ENCODE peak calls at places on chromosome 11, in five cellular contexts. C is GM12865, G is stomach, U is fibroblast of pulmonary artery, E is prostate gland. N is an unnamed sample.

GRCh38 chr11:68343761-68344256 is 31.4 kb downstream of the LRP5 start:
- DNase-seq in C (no peak), G (peak), U (no peak), E (no peak), N (no peak)

GRCh38 chr11:111797145-111797581 is 31.0 kb upstream of the PPP2R1B start:
- DNase-seq in C (peak), G (no peak), U (peak), E (peak), N (peak)

GRCh38 chr11:61963016-61963281 is 4.5 kb downstream of the FTH1 start:
- DNase-seq in C (no peak), G (no peak), U (peak), E (no peak), N (no peak)

GRCh38 chr11:116535120-116535519 is 237.7 kb downstream of the BUD13 start:
- DNase-seq in C (no peak), G (peak), U (no peak), E (no peak), N (no peak)

GRCh38 chr11:62921573-62922188 is 518 bp upstream of the CHRM1 start:
- DNase-seq in C (no peak), G (peak), U (peak), E (peak), N (no peak)

GRCh38 chr11:130523166-130523565 is 74.7 kb downstream of the ADAMTS15 start:
- DNase-seq in C (no peak), G (no peak), U (no peak), E (no peak), N (no peak)

GRCh38 chr11:122601131-122602125 is 54.1 kb upstream of the UBASH3B start:
- DNase-seq in C (no peak), G (no peak), U (peak), E (no peak), N (no peak)

GRCh38 chr11:7548659-7549283 is 35.0 kb downstream of the PPFIBP2 start:
- DNase-seq in C (peak), G (peak), U (no peak), E (no peak), N (peak)

GRCh38 chr11:15770798-15771414 is 585.4 kb downstream of the SOX6 start:
- DNase-seq in C (peak), G (peak), U (peak), E (no peak), N (peak)

GRCh38 chr11:2690261-2690575 is 9.6 kb downstream of the KCNQ1OT1 start:
- DNase-seq in C (no peak), G (no peak), U (no peak), E (no peak), N (no peak)

GRCh38 chr11:65298655-65299179 is 15.9 kb upstream of the CDC42EP2 start:
- DNase-seq in C (no peak), G (no peak), U (peak), E (no peak), N (no peak)

GRCh38 chr11:17531818-17532131 is 12.4 kb downstream of the USH1C start:
- DNase-seq in C (no peak), G (no peak), U (peak), E (no peak), N (no peak)

GRCh38 chr11:64202992-64203391 is 3.5 kb upstream of the FERMT3 start:
- DNase-seq in C (no peak), G (no peak), U (no peak), E (no peak), N (no peak)

GRCh38 chr11:67271548-67272284 is 5.4 kb downstream of the GRK2 start:
- DNase-seq in C (peak), G (no peak), U (no peak), E (no peak), N (no peak)

GRCh38 chr11:75968021-75968685 is 153.1 kb downstream of the UVRAG start:
- DNase-seq in C (no peak), G (no peak), U (peak), E (no peak), N (no peak)

GRCh38 chr11:116913000-116913399 is 75.6 kb upstream of the APOA1 start:
- DNase-seq in C (no peak), G (no peak), U (peak), E (no peak), N (no peak)

GRCh38 chr11:111047376-111047775 is 198.1 kb upstream of the POU2AF2 start:
- DNase-seq in C (no peak), G (no peak), U (no peak), E (no peak), N (no peak)

GRCh38 chr11:69908511-69909220 is 89.5 kb upstream of the FGF3 start:
- DNase-seq in C (no peak), G (no peak), U (no peak), E (no peak), N (no peak)

GRCh38 chr11:69907611-69908010 is 88.4 kb upstream of the FGF3 start:
- DNase-seq in C (no peak), G (no peak), U (no peak), E (no peak), N (no peak)

GRCh38 chr11:69910519-69911309 is 91.5 kb upstream of the FGF3 start:
- DNase-seq in C (no peak), G (no peak), U (no peak), E (no peak), N (no peak)

GRCh38 chr11:69911310-69912160 is 92.3 kb upstream of the FGF3 start:
- DNase-seq in C (no peak), G (no peak), U (no peak), E (no peak), N (no peak)

DNA sequence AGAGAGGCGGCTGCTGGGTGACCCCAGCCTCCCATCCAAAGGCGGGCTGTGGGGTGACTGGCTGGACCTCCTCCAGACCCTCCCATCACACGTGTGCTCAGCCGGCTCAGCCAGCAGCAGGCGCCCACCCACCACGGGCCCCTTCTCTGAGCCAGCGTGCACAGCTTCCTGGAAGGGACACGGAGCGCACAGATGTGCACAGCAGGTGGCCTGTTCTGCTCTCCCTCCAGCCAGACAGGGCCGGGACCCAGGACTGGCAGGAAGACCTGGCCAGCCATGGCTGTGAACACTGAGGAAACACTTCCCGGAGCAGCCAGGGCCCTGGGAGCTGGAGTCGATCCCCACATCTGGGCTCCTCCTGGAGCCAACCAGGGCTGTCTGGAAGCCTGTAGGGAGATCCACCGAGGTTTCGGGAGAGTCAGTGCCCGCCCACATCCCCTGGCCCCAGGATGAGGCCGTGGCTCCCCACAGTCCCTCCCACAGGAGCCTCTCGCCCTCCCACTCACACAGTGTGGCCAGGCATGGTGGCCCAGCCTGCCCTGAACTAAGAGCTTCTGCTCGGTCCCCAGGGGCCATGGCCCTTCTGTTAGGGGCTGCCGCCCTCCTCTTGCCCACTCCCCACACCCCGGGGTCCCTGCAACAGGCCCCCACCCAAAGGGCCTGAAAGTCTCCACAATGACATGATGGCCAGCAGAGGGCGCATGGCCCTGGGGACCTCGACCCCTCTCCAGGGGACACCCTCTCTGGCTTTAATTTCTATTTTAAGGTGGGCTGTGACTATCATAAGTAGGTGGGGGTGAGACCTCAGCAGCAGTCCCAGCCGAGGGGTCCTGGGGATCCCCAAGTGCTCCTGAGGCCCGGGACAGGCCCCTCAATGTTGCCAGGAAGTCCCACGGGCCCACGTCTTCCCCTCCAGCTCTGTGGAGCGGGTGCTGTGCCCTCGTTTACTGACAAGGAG is 90.6 kb upstream of the FGF3 start:
- DNase-seq in C (peak), G (no peak), U (no peak), E (no peak), N (peak)
- TF ChIP-seq CTCF in C (peak), G (no peak), U (peak), E (peak), N (peak)

DNA sequence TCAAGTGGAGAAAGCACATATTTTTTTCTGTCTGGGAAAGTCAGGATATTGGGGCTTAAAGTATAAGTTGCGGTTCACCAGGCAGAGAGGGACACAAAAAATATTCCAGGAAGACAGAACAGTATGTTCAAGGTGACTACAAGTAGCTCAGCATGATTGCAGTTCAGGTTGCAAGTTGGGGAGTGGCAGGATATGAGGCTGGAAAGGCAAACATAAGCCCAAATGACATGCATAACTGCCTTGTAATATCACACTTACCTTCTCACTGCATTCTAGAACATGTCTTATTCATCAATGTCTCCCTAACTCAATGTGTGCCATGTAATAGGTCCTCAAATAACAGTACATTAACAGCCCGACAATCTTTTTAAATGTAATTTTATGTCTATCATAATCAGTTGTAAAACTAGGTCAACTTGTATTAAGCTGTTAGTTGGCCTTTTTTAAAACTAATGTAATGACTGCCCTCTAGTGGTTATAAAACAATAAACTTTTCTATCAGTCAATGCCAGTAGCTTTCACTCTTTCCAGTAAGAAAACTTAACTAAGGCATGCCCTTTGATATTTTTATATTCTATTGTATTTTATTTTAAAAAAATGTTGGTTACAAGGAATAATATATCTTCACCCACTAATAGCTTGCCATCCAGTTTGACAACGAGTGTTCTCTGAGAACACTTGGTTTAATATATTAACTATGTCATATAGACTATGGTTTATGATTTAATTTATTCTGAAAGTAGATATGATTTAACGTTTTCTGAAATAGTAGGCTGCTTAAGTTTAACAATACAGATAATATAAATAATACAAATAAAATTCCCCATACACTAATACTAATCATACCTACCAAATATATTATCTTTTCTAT is 39.4 kb upstream of the CFAP300 start:
- DNase-seq in C (peak), G (peak), U (peak), E (peak), N (peak)
- TF ChIP-seq CTCF in C (peak), G (peak), U (peak), E (peak), N (peak)

GRCh38 chr11:10355257-10355661 is 50.4 kb downstream of the ADM start:
- DNase-seq in C (no peak), G (no peak), U (peak), E (no peak), N (no peak)
- TF ChIP-seq CTCF in C (no peak), G (no peak), U (no peak), E (no peak), N (no peak)

GRCh38 chr11:109040303-109040702 is 375.4 kb downstream of the DDX10 start:
- DNase-seq in C (peak), G (no peak), U (no peak), E (no peak), N (no peak)

GRCh38 chr11:109036011-109036410 is 371.1 kb downstream of the DDX10 start:
- DNase-seq in C (no peak), G (no peak), U (no peak), E (no peak), N (no peak)

GRCh38 chr11:109035261-109035660 is 370.4 kb downstream of the DDX10 start:
- DNase-seq in C (no peak), G (no peak), U (no peak), E (no peak), N (no peak)

GRCh38 chr11:109039611-109040010 is 374.7 kb downstream of the DDX10 start:
- DNase-seq in C (no peak), G (no peak), U (no peak), E (no peak), N (no peak)

DNA sequence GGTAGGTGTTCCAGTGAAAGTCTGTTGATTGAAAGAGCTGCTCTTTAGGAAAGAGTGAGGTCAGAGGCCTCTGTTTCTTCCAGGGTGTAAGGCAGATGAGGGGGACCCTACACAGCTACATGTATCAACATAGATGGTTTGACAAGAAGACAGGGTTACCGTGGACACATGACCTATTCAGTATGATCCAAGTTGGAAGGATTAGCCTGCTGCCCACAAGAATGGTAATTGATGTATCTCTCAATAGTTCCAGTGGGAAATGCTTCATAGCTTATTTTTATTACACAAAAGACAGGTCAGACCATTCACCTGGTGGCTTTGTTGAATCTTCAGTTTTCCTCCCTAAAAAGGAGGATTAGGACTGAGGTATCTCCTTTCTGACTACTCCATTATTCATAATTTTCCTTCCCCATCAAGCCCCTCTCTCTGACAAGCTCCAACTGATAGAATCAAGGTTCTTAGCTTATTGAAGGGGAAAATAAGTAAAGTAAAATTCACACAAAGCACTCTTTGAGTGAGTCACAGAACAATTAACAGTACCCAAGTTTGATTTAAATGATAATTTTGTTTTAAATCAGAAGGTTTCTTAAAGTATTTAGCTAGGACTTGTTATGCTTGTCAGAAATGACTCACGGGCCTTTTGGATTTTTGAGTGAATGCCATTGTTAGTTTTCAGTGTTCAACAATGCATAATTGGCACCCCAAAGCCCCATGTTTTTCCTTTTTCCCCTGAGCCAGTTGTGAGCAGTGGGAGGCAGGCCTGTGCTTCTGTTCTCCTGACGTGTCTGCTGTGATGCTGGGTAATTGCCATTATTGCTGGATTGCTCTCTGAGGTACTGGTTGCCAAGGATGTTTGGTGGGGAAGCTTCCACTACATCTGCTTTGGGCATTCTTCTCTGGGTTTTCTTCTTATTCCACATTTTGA is 373.2 kb downstream of the DDX10 start:
- DNase-seq in C (no peak), G (no peak), U (peak), E (no peak), N (no peak)
- TF ChIP-seq CTCF in C (no peak), G (no peak), U (no peak), E (no peak), N (no peak)

N was measured in GM10248.